ENCODE peak calls at places on chromosomes 5 and 9, in four cellular contexts. J is AG09309, X is fibroblast of mammary gland, U is H7. W is an unnamed sample.

GRCh38 chr5:170216262-170216864 is 16.4 kb upstream of the C5orf58 start:
- DNase-seq in J (peak; percentile 42), X (peak; percentile 71), U (no peak), W (peak; percentile 77)

GRCh38 chr5:115297043-115297442 is 589 bp upstream of the CCDC112 start:
- DNase-seq in U (no peak), J (no peak), X (peak; percentile 20), W (no peak)

GRCh38 chr5:16666140-16666860 is 49.5 kb upstream of the RETREG1 start:
- DNase-seq in J (no peak), U (no peak), X (no peak), W (no peak)

GRCh38 chr5:81005708-81006107 is 45.5 kb downstream of the RASGRF2 start:
- DNase-seq in X (no peak), U (no peak), J (no peak), W (no peak)

GRCh38 chr5:177312649-177313181 is 1.0 kb upstream of the MXD3 start:
- DNase-seq in U (peak; percentile 72), J (no peak), X (peak; percentile 27), W (peak; percentile 52)

GRCh38 chr5:67896312-67896985 is 319.1 kb upstream of the PIK3R1 start:
- DNase-seq in U (no peak), X (no peak), J (no peak), W (no peak)

GRCh38 chr5:443239-444151 is 519 bp downstream of the EXOC3 start:
- DNase-seq in J (no peak), U (no peak), X (no peak), W (no peak)

GRCh38 chr9:135418161-135418560 is 61.4 kb upstream of the PPP1R26 start:
- DNase-seq in J (no peak), U (peak; percentile 22), X (no peak), W (no peak)

GRCh38 chr9:34551751-34552605 is 29.2 kb upstream of the ENHO start:
- DNase-seq in J (no peak), X (no peak), U (peak; percentile 60), W (no peak)

GRCh38 chr9:134413890-134414731 is 87.9 kb downstream of the RXRA start:
- DNase-seq in J (peak; percentile 57), U (no peak), X (peak; percentile 80), W (peak; percentile 47)

GRCh38 chr5:52283221-52283620 is 504.5 kb upstream of the ITGA1 start:
- DNase-seq in U (no peak), J (no peak), X (no peak), W (no peak)

GRCh38 chr9:85610074-85610855 is 131.5 kb downstream of the AGTPBP1 start:
- DNase-seq in X (peak; percentile 83), J (peak; percentile 61), U (peak; percentile 62), W (peak; percentile 84)

GRCh38 chr5:143877196-143877595 is 65.2 kb downstream of the HMHB1 start:
- DNase-seq in U (no peak), X (no peak), J (no peak), W (no peak)

GRCh38 chr9:121285835-121286687 is 18.1 kb downstream of the GSN start:
- DNase-seq in U (peak; percentile 68), X (peak; percentile 71), J (peak; percentile 52), W (peak; percentile 80)

GRCh38 chr5:142110046-142110531 is 1.5 kb downstream of the NDFIP1 start:
- DNase-seq in J (no peak), U (no peak), X (peak; percentile 58), W (peak; percentile 69)

GRCh38 chr5:147963948-147964693 is 57.8 kb upstream of the C5orf46 start:
- DNase-seq in J (no peak), U (no peak), X (no peak), W (no peak)

GRCh38 chr9:137405677-137406081 is 17.3 kb downstream of the EXD3 start:
- DNase-seq in U (peak; percentile 31), X (no peak), J (no peak), W (no peak)

GRCh38 chr5:72410896-72411295 is 90.7 kb downstream of the PTCD2 start:
- DNase-seq in U (no peak), X (no peak), J (no peak), W (peak; percentile 74)

GRCh38 chr5:170112876-170113516 is 7.3 kb downstream of the FOXI1 start:
- DNase-seq in U (peak; percentile 70), X (no peak), J (no peak), W (no peak)

GRCh38 chr9:95854386-95855015 is 21.0 kb upstream of the ERCC6L2 start:
- DNase-seq in U (no peak), J (peak; percentile 33), X (peak; percentile 74), W (peak; percentile 68)

GRCh38 chr5:177189965-177190364 is 56.4 kb downstream of the NSD1 start:
- DNase-seq in U (no peak), X (no peak), J (no peak), W (no peak)

GRCh38 chr9:8816361-8816760 is 1016.8 kb upstream of the DMAC1 start:
- DNase-seq in U (peak; percentile 1), X (peak; percentile 10), J (no peak), W (no peak)

GRCh38 chr5:77076961-77077820 is 9.9 kb downstream of the ZBED3 start:
- DNase-seq in J (no peak), U (peak; percentile 95), X (peak; percentile 60), W (peak; percentile 80)

GRCh38 chr5:96067902-96068614 is 106.4 kb upstream of the ELL2 start:
- DNase-seq in U (no peak), X (peak; percentile 85), J (peak; percentile 79), W (peak; percentile 90)

GRCh38 chr5:175873090-175873454 is 1.7 kb downstream of the CPLX2 start:
- DNase-seq in J (no peak), U (no peak), X (no peak), W (peak; percentile 16)
- H3K4me3 ChIP-seq in J (no peak overlapping the region), U (peak overlapping the region; percentile 48), X (no peak overlapping the region), W (no peak overlapping the region)

GRCh38 chr5:133994990-133995333 is 9.8 kb downstream of the VDAC1 start:
- DNase-seq in U (peak; percentile 9), X (no peak), J (no peak), W (no peak)
- H3K4me3 ChIP-seq in U (no peak overlapping the region), X (no peak overlapping the region), J (no peak overlapping the region), W (no peak overlapping the region)

GRCh38 chr9:21553441-21553840 is 71.3 kb upstream of the IFNE start:
- DNase-seq in U (no peak), X (no peak), J (no peak), W (no peak)
- H3K4me3 ChIP-seq in U (no peak overlapping the region), X (no peak overlapping the region), J (no peak overlapping the region), W (no peak overlapping the region)

GRCh38 chr5:88678780-88679491 is 204.0 kb downstream of the MEF2C start:
- DNase-seq in U (no peak), J (no peak), X (no peak), W (no peak)

GRCh38 chr5:88679638-88680037 is 203.3 kb downstream of the MEF2C start:
- DNase-seq in X (no peak), J (no peak), U (no peak), W (no peak)

GRCh38 chr5:88676637-88677481 is 206.1 kb downstream of the MEF2C start:
- DNase-seq in U (no peak), J (no peak), X (no peak), W (no peak)

GRCh38 chr5:88677502-88677901 is 205.5 kb downstream of the MEF2C start:
- DNase-seq in X (no peak), U (no peak), J (no peak), W (no peak)

DNA sequence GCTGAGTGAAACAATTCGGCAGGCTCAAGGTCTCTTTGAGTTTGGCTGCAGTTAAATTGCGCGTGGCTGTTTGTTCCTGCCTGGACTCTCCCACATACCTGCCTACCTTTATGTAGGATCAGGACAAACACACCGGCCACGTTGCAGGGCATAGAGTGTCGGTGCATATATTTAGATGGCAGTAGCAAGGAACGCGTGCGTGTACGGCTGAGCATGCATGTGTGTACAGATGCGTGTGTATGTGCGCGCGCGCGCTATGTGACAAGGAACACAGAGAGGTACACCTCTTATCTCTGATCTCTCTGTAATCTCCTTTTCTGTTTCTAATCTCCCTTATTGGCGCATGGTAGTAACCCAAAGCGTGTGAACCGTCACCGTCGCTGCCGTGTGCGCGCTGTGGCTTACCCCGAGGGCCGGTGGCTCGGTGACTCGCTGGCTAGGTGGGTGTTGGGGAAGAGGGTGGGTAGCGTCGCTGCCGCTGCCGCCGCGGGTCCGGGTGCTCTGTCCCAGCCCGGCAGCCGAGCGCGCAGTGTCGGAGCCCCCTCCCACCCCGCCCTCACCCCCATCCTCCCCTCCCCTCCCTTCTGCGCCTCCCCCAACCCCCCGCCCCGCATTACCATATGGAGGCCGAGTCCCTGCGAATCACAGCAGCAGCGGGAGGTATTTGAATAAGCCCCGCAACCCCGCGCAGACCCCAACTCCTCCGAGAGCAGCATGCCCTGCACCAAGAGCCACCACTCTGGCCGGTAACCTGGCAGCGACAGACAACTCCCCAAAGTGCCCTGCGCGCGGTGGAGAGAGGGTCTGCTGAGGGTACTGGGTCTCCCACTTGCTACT is 204.8 kb downstream of the MEF2C start:
- DNase-seq in X (no peak), U (peak; percentile 84), J (no peak), W (no peak)
- H3K4me3 ChIP-seq in X (no peak overlapping the region), U (peak overlapping the region; percentile 16), J (no peak overlapping the region), W (no peak overlapping the region)

GRCh38 chr5:92676839-92677197 is 904.2 kb downstream of the NR2F1-AS1 start:
- DNase-seq in J (no peak), X (no peak), U (no peak), W (no peak)

GRCh38 chr5:92678576-92679105 is 902.4 kb downstream of the NR2F1-AS1 start:
- DNase-seq in X (peak; percentile 17), J (no peak), U (no peak), W (no peak)

GRCh38 chr5:92674322-92674721 is 906.7 kb downstream of the NR2F1-AS1 start:
- DNase-seq in J (no peak), U (no peak), X (no peak), W (no peak)

DNA sequence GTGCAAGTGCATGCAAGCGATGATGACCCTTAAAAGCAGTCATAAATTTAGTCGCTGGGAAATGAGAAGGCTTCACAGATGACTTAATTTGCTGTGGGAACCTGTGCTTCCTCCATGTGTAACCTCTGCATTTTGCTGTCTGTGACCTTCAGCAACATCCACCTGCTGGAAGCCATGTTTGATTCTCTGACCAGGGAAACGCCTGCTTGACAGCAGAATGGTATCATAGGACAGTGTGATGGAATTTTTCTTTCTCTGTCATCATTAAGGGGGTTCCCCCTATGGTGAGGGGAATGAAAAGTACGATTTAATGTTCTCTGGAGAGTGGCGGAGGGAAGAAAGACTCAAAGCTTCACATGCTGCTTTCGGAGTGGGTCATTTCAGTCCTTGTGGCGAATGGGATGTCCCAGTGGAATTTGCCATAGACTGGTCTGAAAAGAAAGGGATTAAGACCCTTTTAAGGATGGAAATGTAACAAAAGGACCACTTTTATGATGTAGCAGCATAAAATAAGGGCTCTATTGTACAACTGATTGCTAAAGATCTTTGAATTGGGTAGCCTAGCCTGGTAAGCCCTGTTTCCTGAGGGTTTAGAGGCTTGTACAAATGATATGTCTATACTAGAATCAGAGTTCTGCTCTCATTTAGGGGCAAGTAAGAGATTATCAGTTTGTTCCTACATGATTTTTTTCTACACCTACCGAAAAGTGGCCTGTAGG is 904.7 kb downstream of the NR2F1-AS1 start:
- DNase-seq in U (no peak), J (no peak), X (no peak), W (no peak)
- H3K4me3 ChIP-seq in U (no peak overlapping the region), J (no peak overlapping the region), X (no peak overlapping the region), W (no peak overlapping the region)

GRCh38 chr5:119341452-119342349 is 14.1 kb upstream of the TNFAIP8 start:
- DNase-seq in U (no peak), X (no peak), J (no peak), W (no peak)

GRCh38 chr5:119343766-119344165 is 12.1 kb upstream of the TNFAIP8 start:
- DNase-seq in J (no peak), X (peak; percentile 49), U (no peak), W (peak; percentile 34)

GRCh38 chr5:119342414-119342813 is 13.4 kb upstream of the TNFAIP8 start:
- DNase-seq in X (no peak), J (no peak), U (no peak), W (no peak)

GRCh38 chr5:119344231-119344630 is 11.6 kb upstream of the TNFAIP8 start:
- DNase-seq in J (no peak), U (no peak), X (no peak), W (no peak)

GRCh38 chr5:119343042-119343441 is 12.8 kb upstream of the TNFAIP8 start:
- DNase-seq in U (no peak), J (no peak), X (no peak), W (no peak)
- H3K4me3 ChIP-seq in U (no peak overlapping the region), J (no peak overlapping the region), X (no peak overlapping the region), W (no peak overlapping the region)